ENCODE peak calls at places on chromosomes 7 and 10, in four cellular contexts. U is ovary, S is sigmoid colon, P is mesendoderm. H is an unnamed sample.

GRCh38 chr7:602341-603141 is 82.9 kb upstream of the PDGFA start:
- DNase-seq in U (no peak), S (peak; percentile 67), P (no peak), H (no peak)

GRCh38 chr7:115363916-115364315 is 442.0 kb downstream of the MDFIC start:
- DNase-seq in U (no peak), S (no peak), P (no peak), H (no peak)

GRCh38 chr7:130901209-130901783 is 167.3 kb upstream of the KLF14 start:
- DNase-seq in U (peak; percentile 67), S (peak; percentile 84), P (no peak), H (peak; percentile 54)

GRCh38 chr7:66307591-66308215 is 102.6 kb downstream of the TPST1 start:
- DNase-seq in U (peak; percentile 16), S (no peak), P (no peak), H (no peak)

GRCh38 chr7:85840532-85840931 is 653.7 kb upstream of the SEMA3D start:
- DNase-seq in U (no peak), S (no peak), P (no peak), H (no peak)

GRCh38 chr10:93541402-93542357 is 24.8 kb upstream of the FFAR4 start:
- DNase-seq in U (no peak), S (peak; percentile 67), P (peak; percentile 48), H (peak; percentile 1)

GRCh38 chr10:66215005-66215404 is 710.8 kb upstream of the LRRTM3 start:
- DNase-seq in U (no peak), S (no peak), P (peak; percentile 42), H (no peak)

GRCh38 chr10:36759111-36759805 is 366.1 kb upstream of the ANKRD30A start:
- DNase-seq in U (peak; percentile 25), S (no peak), P (no peak), H (no peak)

GRCh38 chr10:31215052-31215451 is 104.0 kb upstream of the ZEB1 start:
- DNase-seq in U (no peak), S (no peak), P (no peak), H (no peak)

GRCh38 chr7:70647801-70648491 is 484.0 kb upstream of the GALNT17 start:
- DNase-seq in U (no peak), S (no peak), P (peak; percentile 67), H (no peak)

GRCh38 chr10:108801775-108802516 is 1121.4 kb downstream of the XPNPEP1 start:
- DNase-seq in U (no peak), S (no peak), P (no peak), H (no peak)

GRCh38 chr7:106717997-106718871 is 57.3 kb upstream of the CCDC71L start:
- DNase-seq in U (no peak), S (no peak), P (peak; percentile 84), H (no peak)

GRCh38 chr7:155998328-155998691 is 186.0 kb upstream of the SHH start:
- DNase-seq in U (no peak), S (no peak), P (no peak), H (no peak)

GRCh38 chr10:62691331-62691730 is 113.2 kb upstream of the ADO start:
- DNase-seq in U (no peak), S (no peak), P (no peak), H (no peak)

GRCh38 chr10:6008497-6009142 is 31.3 kb upstream of the IL15RA start:
- DNase-seq in U (no peak), S (no peak), P (no peak), H (no peak)
- H3K27ac ChIP-seq in U (no peak overlapping the region), S (no peak overlapping the region), P (no peak overlapping the region), H (no peak overlapping the region)

GRCh38 chr10:70169661-70170364 is 501 bp downstream of the SAR1A start:
- DNase-seq in U (no peak), S (no peak), P (peak; percentile 15), H (no peak)

GRCh38 chr10:70166394-70166793 is 3.9 kb downstream of the SAR1A start:
- DNase-seq in U (no peak), S (no peak), P (no peak), H (no peak)

GRCh38 chr10:70164179-70164578 is 6.1 kb downstream of the SAR1A start:
- DNase-seq in U (no peak), S (no peak), P (no peak), H (no peak)

GRCh38 chr10:70167246-70167645 is 3.1 kb downstream of the SAR1A start:
- DNase-seq in U (no peak), S (no peak), P (no peak), H (no peak)

GRCh38 chr10:70169011-70169410 is 1.3 kb downstream of the SAR1A start:
- DNase-seq in U (no peak), S (no peak), P (no peak), H (no peak)
- H3K27ac ChIP-seq in U (no peak overlapping the region), S (peak overlapping the region; percentile 97), P (no peak overlapping the region), H (no peak overlapping the region)

GRCh38 chr7:73907554-73908122 is 46.7 kb downstream of the TMEM270 start:
- DNase-seq in U (no peak), S (peak; percentile 50), P (no peak), H (no peak)

GRCh38 chr7:73909051-73909941 is 48.3 kb downstream of the TMEM270 start:
- DNase-seq in U (no peak), S (peak; percentile 60), P (no peak), H (no peak)

GRCh38 chr7:73908123-73908611 is 47.2 kb downstream of the TMEM270 start:
- DNase-seq in U (no peak), S (peak; percentile 60), P (no peak), H (no peak)

GRCh38 chr7:73912223-73912622 is 51.3 kb downstream of the TMEM270 start:
- DNase-seq in U (no peak), S (no peak), P (no peak), H (no peak)

GRCh38 chr7:73909996-73910395 is 49.0 kb downstream of the TMEM270 start:
- DNase-seq in U (no peak), S (peak; percentile 38), P (no peak), H (no peak)
- H3K27ac ChIP-seq in U (no peak overlapping the region), S (no peak overlapping the region), P (no peak overlapping the region), H (no peak overlapping the region)

GRCh38 chr10:71989658-71990454 is 25.7 kb downstream of the CHST3 start:
- DNase-seq in U (no peak), S (no peak), P (no peak), H (no peak)
- H3K27ac ChIP-seq in U (no peak overlapping the region), S (peak overlapping the region; percentile 25), P (no peak overlapping the region), H (peak overlapping the region; percentile 76)

GRCh38 chr7:44664756-44665461 is 58.5 kb downstream of the OGDH start:
- DNase-seq in U (no peak), S (no peak), P (no peak), H (no peak)

GRCh38 chr7:44661233-44661632 is 54.8 kb downstream of the OGDH start:
- DNase-seq in U (no peak), S (no peak), P (no peak), H (no peak)

GRCh38 chr7:44666566-44666965 is 60.1 kb downstream of the OGDH start:
- DNase-seq in U (no peak), S (no peak), P (no peak), H (no peak)

GRCh38 chr7:44667190-44667589 is 60.8 kb downstream of the OGDH start:
- DNase-seq in U (no peak), S (no peak), P (no peak), H (no peak)

GRCh38 chr7:44665531-44666213 is 59.2 kb downstream of the OGDH start:
- DNase-seq in U (no peak), S (no peak), P (peak; percentile 5), H (no peak)
- H3K27ac ChIP-seq in U (no peak overlapping the region), S (no peak overlapping the region), P (no peak overlapping the region), H (no peak overlapping the region)

GRCh38 chr7:36965625-36966024 is 241.3 kb upstream of the AOAH start:
- DNase-seq in U (no peak), S (no peak), P (no peak), H (no peak)
- H3K27ac ChIP-seq in U (no peak overlapping the region), S (no peak overlapping the region), P (no peak overlapping the region), H (no peak overlapping the region)

DNA sequence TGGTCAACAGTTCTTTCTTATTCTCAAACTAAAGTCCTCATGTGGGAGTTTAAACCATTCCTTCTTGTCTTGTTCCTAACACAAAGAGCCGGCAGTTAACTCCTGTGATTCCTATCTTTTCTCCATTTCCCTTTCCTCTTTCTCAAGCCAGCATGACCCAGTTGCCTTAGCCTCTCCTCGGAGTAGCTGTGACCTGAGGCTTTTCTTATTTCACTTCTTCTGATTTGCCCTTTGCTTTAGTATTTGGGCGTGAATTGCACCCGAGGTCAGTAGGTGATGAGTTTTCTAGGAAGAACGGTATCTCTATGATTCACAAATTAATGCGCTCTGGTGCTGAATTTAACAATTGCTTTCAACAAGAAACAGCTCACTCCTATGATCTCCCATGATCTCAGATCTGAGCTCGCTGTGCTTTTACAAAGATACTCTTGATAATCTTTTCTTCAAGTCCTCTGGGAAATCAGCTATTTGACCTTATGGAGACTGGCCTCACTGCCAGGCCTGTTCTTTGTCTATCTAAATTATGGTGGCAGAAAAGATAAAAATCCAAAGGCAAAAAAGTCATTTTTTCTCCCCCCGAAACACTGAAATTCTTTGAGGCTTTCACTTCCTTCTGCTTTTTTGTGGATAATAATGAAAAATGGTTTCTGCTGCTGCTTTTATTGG is 184.6 kb downstream of the JCAD start:
- DNase-seq in U (no peak), S (no peak), P (peak; percentile 36), H (no peak)
- H3K27ac ChIP-seq in U (no peak overlapping the region), S (no peak overlapping the region), P (no peak overlapping the region), H (no peak overlapping the region)

GRCh38 chr7:13981070-13981469 is 8.4 kb downstream of the ETV1 start:
- DNase-seq in U (no peak), S (peak; percentile 67), P (peak; percentile 89), H (peak; percentile 1)
- H3K27ac ChIP-seq in U (no peak overlapping the region), S (no peak overlapping the region), P (no peak overlapping the region), H (no peak overlapping the region)

GRCh38 chr7:22843681-22844309 is 21.1 kb upstream of the TOMM7 start:
- DNase-seq in U (no peak), S (no peak), P (no peak), H (no peak)

GRCh38 chr7:22842383-22842903 is 19.8 kb upstream of the TOMM7 start:
- DNase-seq in U (no peak), S (peak; percentile 82), P (peak; percentile 78), H (peak; percentile 9)

GRCh38 chr7:22841954-22842353 is 19.3 kb upstream of the TOMM7 start:
- DNase-seq in U (no peak), S (peak; percentile 82), P (peak; percentile 59), H (no peak)

GRCh38 chr7:22845221-22845844 is 22.7 kb upstream of the TOMM7 start:
- DNase-seq in U (no peak), S (no peak), P (no peak), H (no peak)

GRCh38 chr7:22842973-22843372 is 20.3 kb upstream of the TOMM7 start:
- DNase-seq in U (no peak), S (peak; percentile 73), P (no peak), H (no peak)
- H3K27ac ChIP-seq in U (no peak overlapping the region), S (peak overlapping the region; percentile 56), P (no peak overlapping the region), H (no peak overlapping the region)